ENCODE peak calls at places on chromosomes 12 and 14, in eight cellular contexts. K is SK-N-SH, C is upper lobe of left lung, J is transverse colon, W is H1, O is stomach, B is suprapubic skin, L is K562. Z is an unnamed sample.

GRCh38 chr14:57492859-57493258 is 798 bp downstream of the CCDC198 start:
- DNase-seq in B (no peak), K (no peak), W (no peak), L (no peak), O (no peak), C (no peak), J (no peak), Z (no peak)

GRCh38 chr14:60981626-60982455 is 796 bp downstream of the SLC38A6 start:
- DNase-seq in O (no peak), J (no peak), W (no peak), K (peak), C (no peak), B (no peak), L (peak), Z (no peak)

GRCh38 chr12:26773313-26774104 is 59.5 kb downstream of the ITPR2 start:
- DNase-seq in C (no peak), B (no peak), L (no peak), W (no peak), K (no peak), J (no peak), O (no peak), Z (no peak)

GRCh38 chr12:66637693-66638301 is 41.1 kb downstream of the GRIP1 start:
- DNase-seq in C (no peak), J (no peak), W (no peak), B (no peak), L (no peak), O (no peak), K (no peak), Z (no peak)

GRCh38 chr12:56836800-56837663 is 73.9 kb downstream of the HSD17B6 start:
- DNase-seq in L (no peak), J (no peak), B (no peak), O (no peak), C (no peak), W (no peak), K (no peak), Z (no peak)

GRCh38 chr12:105920161-105920684 is 218.5 kb downstream of the NUAK1 start:
- DNase-seq in B (no peak), W (no peak), K (peak), L (no peak), O (no peak), C (no peak), J (no peak), Z (no peak)

GRCh38 chr12:42323856-42324255 is 2.0 kb downstream of the ZCRB1 start:
- DNase-seq in L (no peak), K (no peak), O (no peak), B (no peak), W (no peak), C (no peak), J (no peak), Z (no peak)

GRCh38 chr12:51246254-51246853 is 7.7 kb downstream of the DAZAP2 start:
- DNase-seq in O (no peak), K (peak), C (no peak), B (no peak), J (peak), L (peak), W (no peak), Z (no peak)

GRCh38 chr12:24596768-24597388 is 352.0 kb downstream of the BCAT1 start:
- DNase-seq in W (no peak), J (no peak), B (no peak), L (peak), O (no peak), C (no peak), K (peak), Z (no peak)

GRCh38 chr12:92908108-92908507 is 21.0 kb downstream of the EEA1 start:
- DNase-seq in K (no peak), J (no peak), O (no peak), W (no peak), L (no peak), C (no peak), B (no peak), Z (no peak)

GRCh38 chr14:25007832-25008231 is 42.1 kb downstream of the STXBP6 start:
- DNase-seq in L (no peak), B (no peak), C (no peak), W (no peak), K (no peak), J (no peak), O (no peak), Z (no peak)

GRCh38 chr14:23025181-23025788 is 9.4 kb downstream of the PSMB5 start:
- DNase-seq in O (no peak), B (no peak), K (no peak), W (no peak), J (no peak), L (no peak), C (no peak), Z (no peak)

GRCh38 chr12:84607170-84607569 is 305.4 kb downstream of the SLC6A15 start:
- DNase-seq in B (no peak), W (no peak), C (no peak), K (no peak), L (no peak), J (no peak), O (no peak), Z (no peak)

GRCh38 chr12:112617191-112617505 is 174.4 kb upstream of the RPH3A start:
- DNase-seq in C (no peak), K (no peak), O (no peak), W (no peak), J (no peak), L (no peak), B (no peak), Z (no peak)

GRCh38 chr12:49334681-49335080 is 2.3 kb downstream of the C1QL4 start:
- DNase-seq in J (no peak), O (peak), L (no peak), K (no peak), C (no peak), W (no peak), B (no peak), Z (peak)

GRCh38 chr12:46786774-46787173 is 39.0 kb downstream of the SLC38A4 start:
- DNase-seq in C (no peak), J (no peak), W (no peak), K (no peak), B (no peak), L (no peak), O (no peak), Z (no peak)

GRCh38 chr12:120710805-120711296 is 593 bp downstream of the UNC119B start:
- DNase-seq in B (no peak), C (no peak), W (no peak), K (peak), O (no peak), J (peak), L (peak), Z (peak)

GRCh38 chr14:104794099-104794498 is 1.4 kb downstream of the AKT1 start:
- DNase-seq in K (peak), B (no peak), O (peak), L (peak), J (peak), W (peak), C (peak), Z (no peak)

GRCh38 chr14:76768201-76768656 is 7.0 kb downstream of the VASH1 start:
- DNase-seq in C (peak), O (peak), L (peak), J (peak), W (no peak), B (peak), K (peak), Z (no peak)

GRCh38 chr12:131043401-131043871 is 89.7 kb downstream of the ADGRD1 start:
- DNase-seq in O (no peak), B (no peak), J (no peak), L (no peak), W (no peak), K (no peak), C (peak), Z (peak)

GRCh38 chr12:15274561-15274967 is 47.7 kb upstream of the PTPRO start:
- DNase-seq in C (no peak), J (peak), K (peak), W (no peak), L (no peak), O (peak), B (no peak), Z (peak)

GRCh38 chr12:109827080-109827479 is 6.1 kb downstream of the TRPV4 start:
- DNase-seq in L (no peak), W (no peak), K (no peak), C (no peak), J (no peak), O (no peak), B (no peak), Z (no peak)

GRCh38 chr14:58871972-58872530 is 234.3 kb downstream of the DACT1 start:
- DNase-seq in L (no peak), J (no peak), O (no peak), C (no peak), W (no peak), K (no peak), B (no peak), Z (no peak)
- TF ChIP-seq EP300 in L (no peak), J (no peak), O (no peak), C (no peak), W (no peak), K (no peak), B (no peak), Z (no peak)

GRCh38 chr12:6230321-6231110 is 30.3 kb downstream of the CD9 start:
- DNase-seq in O (peak), J (peak), C (no peak), W (no peak), K (no peak), B (peak), L (no peak), Z (peak)

GRCh38 chr12:6229224-6229748 is 29.1 kb downstream of the CD9 start:
- DNase-seq in O (peak), K (no peak), J (peak), W (no peak), C (no peak), L (no peak), B (no peak), Z (peak)

GRCh38 chr12:6231359-6232268 is 31.4 kb downstream of the CD9 start:
- DNase-seq in O (no peak), W (no peak), J (no peak), K (no peak), L (no peak), C (no peak), B (no peak), Z (no peak)

GRCh38 chr12:6228535-6229223 is 28.5 kb downstream of the CD9 start:
- DNase-seq in J (peak), C (no peak), O (no peak), W (no peak), L (no peak), K (no peak), B (no peak), Z (peak)

GRCh38 chr12:6229823-6230222 is 29.6 kb downstream of the CD9 start:
- DNase-seq in W (no peak), B (peak), K (no peak), L (no peak), J (peak), C (no peak), O (no peak), Z (peak)
- TF ChIP-seq POLR2AphosphoS5 in W (no peak), B (peak), K (no peak), L (no peak), J (peak), C (peak), O (peak), Z (peak)

GRCh38 chr12:19030180-19030579 is 99.4 kb upstream of the PLEKHA5 start:
- DNase-seq in W (no peak), L (no peak), J (no peak), C (no peak), K (no peak), B (no peak), O (no peak), Z (no peak)

GRCh38 chr12:19032826-19033225 is 96.7 kb upstream of the PLEKHA5 start:
- DNase-seq in J (no peak), O (no peak), W (no peak), K (no peak), L (no peak), B (no peak), C (no peak), Z (no peak)

GRCh38 chr12:19033244-19033643 is 96.3 kb upstream of the PLEKHA5 start:
- DNase-seq in J (no peak), W (no peak), B (no peak), O (no peak), L (no peak), C (no peak), K (no peak), Z (no peak)

GRCh38 chr12:19031032-19031431 is 98.5 kb upstream of the PLEKHA5 start:
- DNase-seq in L (no peak), B (no peak), C (no peak), O (no peak), J (no peak), K (no peak), W (no peak), Z (no peak)

DNA sequence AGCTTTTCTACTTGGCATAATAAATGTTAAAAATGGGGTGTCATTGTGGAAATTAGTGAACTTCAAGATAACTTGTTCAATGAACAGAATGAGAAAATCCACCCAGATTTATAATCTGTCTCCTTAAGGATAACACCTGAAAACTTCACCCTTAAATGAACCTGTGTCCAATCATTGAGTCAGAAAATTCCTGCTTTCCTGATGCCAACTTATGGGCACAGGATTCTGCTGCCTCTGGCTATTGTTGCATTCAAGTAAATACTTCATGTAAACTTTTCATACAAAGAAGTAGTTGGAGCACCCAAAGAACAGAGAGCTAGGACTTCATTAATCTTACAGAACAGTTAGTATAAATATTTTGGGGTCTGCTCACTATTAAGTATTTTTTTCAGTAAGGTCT is 98.9 kb upstream of the PLEKHA5 start:
- DNase-seq in B (no peak), O (no peak), C (no peak), W (no peak), J (no peak), K (no peak), L (no peak), Z (no peak)
- TF ChIP-seq EP300 in B (no peak), O (no peak), C (no peak), W (no peak), J (no peak), K (no peak), L (no peak), Z (no peak)

DNA sequence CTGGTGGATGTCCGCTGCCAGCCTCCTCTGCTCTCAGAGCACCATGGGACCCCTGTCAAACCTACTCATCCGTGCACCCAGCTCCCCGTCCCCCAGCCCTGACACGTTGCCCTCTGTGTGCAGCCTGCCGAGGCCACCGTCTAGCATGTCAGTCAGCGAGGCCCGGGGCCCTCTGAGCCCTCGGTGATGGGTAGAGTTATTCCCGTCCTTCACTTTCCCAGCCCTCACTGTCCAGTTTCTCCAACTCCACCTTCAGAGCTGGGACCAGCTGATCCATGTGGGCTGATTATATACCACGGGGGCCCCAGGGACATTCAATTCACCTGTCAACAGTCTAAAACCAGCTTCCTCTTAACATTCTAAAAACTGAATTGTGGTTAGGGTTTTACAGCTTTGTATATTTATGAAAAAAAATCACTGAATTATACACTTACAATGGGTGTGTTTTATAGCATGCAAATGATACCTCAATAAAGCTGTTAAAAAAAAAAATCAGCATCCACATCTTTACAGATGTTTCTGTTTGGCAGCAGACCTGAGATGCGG is 61.3 kb downstream of the CCDC88C start:
- DNase-seq in L (no peak), O (no peak), J (no peak), W (no peak), C (peak), B (no peak), K (no peak), Z (no peak)
- TF ChIP-seq POLR2AphosphoS5 in L (no peak), O (no peak), J (no peak), W (no peak), C (no peak), B (no peak), K (no peak), Z (no peak)

DNA sequence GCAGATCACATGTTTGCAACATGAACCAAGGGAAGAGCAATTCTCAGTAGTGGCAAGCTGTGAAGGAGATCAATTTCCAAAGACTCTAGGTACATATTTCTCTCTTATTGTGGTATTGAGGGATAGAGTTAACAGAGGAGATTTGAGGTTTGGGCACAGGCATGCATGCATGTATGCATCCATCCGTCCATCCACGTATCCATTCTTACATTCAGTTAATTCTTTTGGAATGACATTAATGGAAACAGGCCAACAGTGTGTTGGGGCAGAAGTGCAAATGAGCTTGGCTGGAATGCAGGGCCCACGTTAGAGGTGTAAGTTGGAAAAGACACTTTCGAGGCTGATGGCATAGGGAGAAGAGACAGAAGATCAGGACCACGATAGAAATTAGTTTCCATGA is 216.9 kb upstream of the PELI2 start:
- DNase-seq in O (no peak), L (no peak), W (no peak), J (no peak), C (no peak), K (no peak), B (no peak), Z (no peak)
- TF ChIP-seq EP300 in O (no peak), L (no peak), W (no peak), J (no peak), C (no peak), K (no peak), B (no peak), Z (no peak)